ENCODE peak calls at places on chromosomes 3 and 15, in nine cellular contexts. C is Karpas-422, Z is stomach, W is cardiac muscle cell, B is GM23248, G is HL-60, A is RWPE1, R is neural progenitor cell, K is transverse colon. V is an unnamed sample.

GRCh38 chr15:75349851-75350588 is 3.2 kb downstream of the NEIL1 start:
- DNase-seq in C (peak; percentile 69), Z (peak; percentile 58), W (no peak), B (no peak), G (peak; percentile 86), A (no peak), R (no peak), K (peak; percentile 66), V (no peak)

GRCh38 chr3:44929782-44930181 is 46.2 kb downstream of the ZDHHC3 start:
- DNase-seq in C (no peak), Z (no peak), W (no peak), B (no peak), G (no peak), A (no peak), R (no peak), K (no peak), V (no peak)

GRCh38 chr3:187744169-187745151 is 808 bp downstream of the BCL6 start:
- DNase-seq in C (peak; percentile 80), Z (peak; percentile 58), W (peak; percentile 60), B (peak; percentile 69), G (no peak), A (peak; percentile 48), R (peak; percentile 73), K (peak; percentile 64), V (peak; percentile 47)

GRCh38 chr3:123883656-123884257 is 375 bp downstream of the MYLK start:
- DNase-seq in C (no peak), Z (no peak), W (peak; percentile 34), B (peak; percentile 51), G (no peak), A (no peak), R (peak; percentile 69), K (peak; percentile 16), V (no peak)

GRCh38 chr3:23219552-23219951 is 16.4 kb downstream of the UBE2E2 start:
- DNase-seq in C (no peak), Z (no peak), W (no peak), B (no peak), G (no peak), A (no peak), R (no peak), K (no peak), V (no peak)

GRCh38 chr3:14317057-14317553 is 85.3 kb upstream of the SLC6A6 start:
- DNase-seq in C (no peak), Z (no peak), W (no peak), B (no peak), G (no peak), A (no peak), R (peak; percentile 33), K (no peak), V (no peak)

GRCh38 chr15:55816017-55816416 is 73.1 kb upstream of the PRTG start:
- DNase-seq in C (no peak), Z (no peak), W (no peak), B (peak; percentile 39), G (no peak), A (no peak), R (no peak), K (no peak), V (no peak)

GRCh38 chr3:107450254-107450653 is 72.5 kb upstream of the BBX start:
- DNase-seq in C (no peak), Z (no peak), W (no peak), B (peak; percentile 72), G (no peak), A (no peak), R (no peak), K (no peak), V (no peak)

GRCh38 chr3:29171583-29171990 is 109.3 kb upstream of the RBMS3 start:
- DNase-seq in C (no peak), Z (no peak), W (no peak), B (no peak), G (no peak), A (no peak), R (peak; percentile 6), K (no peak), V (no peak)

GRCh38 chr3:81910244-81910852 is 148.9 kb upstream of the GBE1 start:
- DNase-seq in C (peak; percentile 81), Z (no peak), W (peak; percentile 56), B (peak; percentile 65), G (peak; percentile 16), A (peak; percentile 13), R (peak; percentile 69), K (no peak), V (peak; percentile 7)

GRCh38 chr3:73808862-73809509 is 184.2 kb upstream of the PDZRN3 start:
- DNase-seq in C (no peak), Z (peak; percentile 25), W (no peak), B (no peak), G (no peak), A (peak; percentile 57), R (peak; percentile 51), K (no peak), V (no peak)

GRCh38 chr3:16695710-16696109 is 90.5 kb upstream of the DAZL start:
- DNase-seq in C (no peak), Z (no peak), W (no peak), B (no peak), G (no peak), A (no peak), R (no peak), K (no peak), V (no peak)

GRCh38 chr3:55804170-55805095 is 317.3 kb upstream of the WNT5A start:
- DNase-seq in C (no peak), Z (no peak), W (peak; percentile 21), B (no peak), G (no peak), A (no peak), R (peak; percentile 30), K (no peak), V (no peak)

GRCh38 chr15:71137138-71137518 is 21.9 kb downstream of the THSD4 start:
- DNase-seq in C (no peak), Z (peak; percentile 83), W (no peak), B (no peak), G (no peak), A (no peak), R (no peak), K (peak; percentile 31), V (no peak)

GRCh38 chr15:98528056-98528725 is 120.1 kb upstream of the IGF1R start:
- DNase-seq in C (no peak), Z (no peak), W (no peak), B (no peak), G (no peak), A (no peak), R (no peak), K (no peak), V (no peak)

GRCh38 chr15:52281085-52282035 is 14.2 kb downstream of the MYO5C start:
- DNase-seq in C (no peak), Z (peak; percentile 81), W (peak; percentile 41), B (peak; percentile 35), G (no peak), A (no peak), R (no peak), K (no peak), V (no peak)

GRCh38 chr3:142990706-142991105 is 10.7 kb upstream of the U2SURP start:
- DNase-seq in C (no peak), Z (no peak), W (no peak), B (no peak), G (no peak), A (no peak), R (no peak), K (no peak), V (no peak)

GRCh38 chr15:90315276-90315982 is 36.7 kb upstream of the ZNF774 start:
- DNase-seq in C (no peak), Z (peak; percentile 69), W (no peak), B (peak; percentile 83), G (no peak), A (peak; percentile 51), R (no peak), K (peak; percentile 84), V (no peak)

GRCh38 chr3:131223373-131224289 is 157.9 kb upstream of the NUDT16 start:
- DNase-seq in C (no peak), Z (no peak), W (no peak), B (no peak), G (no peak), A (no peak), R (no peak), K (no peak), V (no peak)

GRCh38 chr3:110318108-110318507 is 753.5 kb upstream of the NECTIN3 start:
- DNase-seq in C (no peak), Z (no peak), W (no peak), B (peak; percentile 21), G (no peak), A (no peak), R (no peak), K (no peak), V (no peak)

GRCh38 chr3:14378415-14378814 is 24.0 kb upstream of the SLC6A6 start:
- DNase-seq in C (no peak), Z (no peak), W (no peak), B (peak; percentile 16), G (no peak), A (no peak), R (no peak), K (no peak), V (no peak)

GRCh38 chr15:58438956-58439355 is 7.2 kb downstream of the LIPC start:
- DNase-seq in C (peak; percentile 49), Z (no peak), W (peak; percentile 66), B (peak; percentile 77), G (peak; percentile 36), A (peak; percentile 22), R (peak; percentile 60), K (peak; percentile 47), V (no peak)

DNA sequence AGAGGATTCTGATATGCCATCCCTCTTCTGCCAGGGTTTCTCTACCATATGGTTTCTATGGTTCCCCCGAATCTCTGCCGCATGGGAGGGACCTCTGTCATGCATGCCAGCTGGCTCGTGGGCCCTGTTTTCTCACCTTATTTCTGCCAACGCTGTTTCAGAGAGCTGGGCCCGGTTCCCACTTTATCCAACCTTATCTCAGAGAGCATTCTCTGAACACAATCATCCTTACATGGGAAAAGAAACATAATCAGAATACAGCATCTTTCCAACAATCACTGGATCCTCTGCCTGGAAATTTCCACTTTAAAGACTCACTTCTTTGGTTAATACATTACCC is 234.5 kb upstream of the ZBTB20 start:
- DNase-seq in C (no peak), Z (no peak), W (no peak), B (peak; percentile 15), G (no peak), A (no peak), R (no peak), K (no peak), V (no peak)
- H3K27ac ChIP-seq in C (no peak overlapping the region), Z (no peak overlapping the region), W (no peak overlapping the region), B (no peak overlapping the region), G (no peak overlapping the region), A (no peak overlapping the region), R (no peak overlapping the region), K (no peak overlapping the region), V (no peak overlapping the region)

GRCh38 chr3:152296990-152297389 is 28.3 kb downstream of the MBNL1 start:
- DNase-seq in C (no peak), Z (no peak), W (no peak), B (no peak), G (no peak), A (no peak), R (no peak), K (no peak), V (no peak)
- H3K27ac ChIP-seq in C (peak overlapping the region; percentile 17), Z (no peak overlapping the region), W (no peak overlapping the region), B (no peak overlapping the region), G (no peak overlapping the region), A (peak overlapping the region; percentile 75), R (no peak overlapping the region), K (peak overlapping the region; percentile 90), V (no peak overlapping the region)

GRCh38 chr15:101068961-101069734 is 150.0 kb downstream of the LRRK1 start:
- DNase-seq in C (no peak), Z (no peak), W (peak; percentile 81), B (peak; percentile 16), G (no peak), A (peak; percentile 52), R (peak; percentile 93), K (no peak), V (no peak)
- H3K27ac ChIP-seq in C (no peak overlapping the region), Z (peak overlapping the region; percentile 78), W (peak overlapping the region; percentile 72), B (no peak overlapping the region), G (no peak overlapping the region), A (peak overlapping the region; percentile 65), R (peak overlapping the region; percentile 87), K (peak overlapping the region; percentile 60), V (no peak overlapping the region)

GRCh38 chr3:119644481-119644880 is 15.9 kb downstream of the POPDC2 start:
- DNase-seq in C (no peak), Z (no peak), W (no peak), B (no peak), G (no peak), A (no peak), R (no peak), K (no peak), V (no peak)
- H3K27ac ChIP-seq in C (no peak overlapping the region), Z (no peak overlapping the region), W (peak overlapping the region; percentile 46), B (no peak overlapping the region), G (no peak overlapping the region), A (no peak overlapping the region), R (no peak overlapping the region), K (no peak overlapping the region), V (no peak overlapping the region)

V was measured in caudate nucleus.